ENCODE peak calls at places on chromosomes 4 and X, in five cellular contexts. C, L, P, I and S are unnamed samples.

GRCh38 chr4:23023121-23023520 is 330.4 kb downstream of the GBA3 start:
- DNase-seq in I (peak; percentile 15), C (no peak), P (peak; percentile 13), L (no peak), S (no peak)

GRCh38 chr4:82905205-82905604 is 4.7 kb downstream of the THAP9 start:
- DNase-seq in C (peak; percentile 64), P (peak; percentile 47), I (no peak), L (no peak), S (no peak)

GRCh38 chr4:84238247-84239090 is 260.6 kb downstream of the NKX6-1 start:
- DNase-seq in L (no peak), C (peak; percentile 21), I (no peak), P (no peak), S (peak; percentile 4)

GRCh38 chrX:113548308-113549015 is 707.8 kb upstream of the AMOT start:
- DNase-seq in I (peak; percentile 83), C (no peak), L (peak; percentile 73), P (no peak), S (no peak)

GRCh38 chrX:135740683-135741149 is 27.3 kb downstream of the CT45A3 start:
- DNase-seq in C (no peak), L (peak; percentile 39), I (no peak), P (no peak), S (peak; percentile 20)

GRCh38 chr4:137952116-137952515 is 290.0 kb downstream of the SLC7A11 start:
- DNase-seq in I (no peak), P (no peak), C (no peak), L (no peak), S (no peak)

GRCh38 chrX:98405376-98405775 is 1521.7 kb downstream of the RPA4 start:
- DNase-seq in I (no peak), C (no peak), P (no peak), L (no peak), S (no peak)

GRCh38 chr4:23171971-23172370 is 479.2 kb downstream of the GBA3 start:
- DNase-seq in C (no peak), L (no peak), I (no peak), P (no peak), S (no peak)

GRCh38 chr4:120731561-120731960 is 191.0 kb downstream of the PRDM5 start:
- DNase-seq in P (peak; percentile 5), C (peak; percentile 18), I (peak; percentile 86), L (no peak), S (peak; percentile 4)

GRCh38 chr4:153931804-153932203 is 142.9 kb upstream of the SFRP2 start:
- DNase-seq in L (no peak), P (peak; percentile 82), I (no peak), C (no peak), S (no peak)

GRCh38 chr4:74096265-74096980 is 2.6 kb downstream of the CXCL2 start:
- DNase-seq in P (peak; percentile 70), C (no peak), I (no peak), L (no peak), S (no peak)

GRCh38 chr4:35080799-35081198 is 1163.5 kb downstream of the ARAP2 start:
- DNase-seq in I (no peak), C (no peak), P (no peak), L (no peak), S (no peak)

GRCh38 chr4:108223313-108223712 is 54.6 kb upstream of the LEF1 start:
- DNase-seq in I (no peak), P (no peak), C (no peak), L (no peak), S (no peak)

GRCh38 chr4:18292411-18292810 is 270.9 kb upstream of the LCORL start:
- DNase-seq in P (no peak), I (no peak), L (no peak), C (no peak), S (peak; percentile 57)

GRCh38 chr4:113707013-113707412 is 54.5 kb downstream of the CAMK2D start:
- DNase-seq in I (no peak), C (peak; percentile 74), P (no peak), L (no peak), S (no peak)

GRCh38 chr4:3717241-3717640 is 48.9 kb upstream of the ADRA2C start:
- DNase-seq in P (no peak), C (no peak), L (no peak), I (no peak), S (no peak)

GRCh38 chr4:3715251-3716033 is 50.7 kb upstream of the ADRA2C start:
- DNase-seq in C (no peak), L (no peak), I (no peak), P (no peak), S (no peak)

GRCh38 chr4:3714642-3715001 is 51.6 kb upstream of the ADRA2C start:
- DNase-seq in C (no peak), I (no peak), L (no peak), P (no peak), S (no peak)

GRCh38 chr4:3716876-3717235 is 49.3 kb upstream of the ADRA2C start:
- DNase-seq in L (no peak), P (no peak), C (no peak), I (no peak), S (no peak)

DNA sequence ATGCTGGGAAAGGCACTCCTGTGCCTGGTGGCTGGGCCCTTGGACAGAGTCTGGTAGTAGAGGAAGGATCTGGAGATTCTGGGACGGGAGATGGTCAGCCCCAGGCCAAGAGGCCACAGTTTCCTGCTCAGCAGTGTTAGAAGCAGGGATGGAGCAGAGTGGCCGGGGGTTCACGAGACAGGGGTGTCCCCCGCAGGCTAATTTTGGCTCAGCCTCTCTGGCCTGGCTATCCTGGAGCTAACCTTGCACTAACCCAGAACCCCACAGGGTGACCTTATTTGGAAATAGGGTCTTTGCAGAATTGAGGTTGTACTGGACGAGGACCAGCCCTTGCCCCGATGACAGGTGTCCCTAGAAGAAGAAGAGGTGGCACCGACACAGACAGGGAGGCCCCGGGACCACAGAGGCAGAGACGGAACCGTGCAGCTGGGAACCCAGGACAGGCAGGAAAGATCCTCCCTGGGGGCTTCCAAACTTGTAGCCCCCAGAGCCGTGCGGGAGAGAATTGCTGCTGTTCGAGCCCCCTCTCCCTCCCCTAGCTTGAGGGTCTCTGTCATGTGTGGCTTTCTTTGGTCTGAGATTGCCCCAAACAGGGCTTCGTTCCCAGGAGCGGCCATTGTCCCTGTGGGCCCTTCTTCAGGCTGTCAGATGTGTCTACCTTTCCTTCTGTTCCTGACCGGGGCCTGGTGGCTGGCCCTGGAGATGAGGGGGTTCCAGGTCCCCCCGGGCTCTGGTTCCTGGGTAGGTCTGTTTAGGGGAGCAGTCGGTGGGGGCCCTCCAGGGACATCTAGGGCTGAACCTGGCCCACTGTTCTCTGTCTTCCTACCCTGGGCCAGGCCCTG is 49.9 kb upstream of the ADRA2C start:
- DNase-seq in P (no peak), I (no peak), L (no peak), C (no peak), S (no peak)
- H2AK5ac ChIP-seq in P (no peak overlapping the region), I (no peak overlapping the region), L (no peak overlapping the region), C (no peak overlapping the region), S (no peak overlapping the region)

DNA sequence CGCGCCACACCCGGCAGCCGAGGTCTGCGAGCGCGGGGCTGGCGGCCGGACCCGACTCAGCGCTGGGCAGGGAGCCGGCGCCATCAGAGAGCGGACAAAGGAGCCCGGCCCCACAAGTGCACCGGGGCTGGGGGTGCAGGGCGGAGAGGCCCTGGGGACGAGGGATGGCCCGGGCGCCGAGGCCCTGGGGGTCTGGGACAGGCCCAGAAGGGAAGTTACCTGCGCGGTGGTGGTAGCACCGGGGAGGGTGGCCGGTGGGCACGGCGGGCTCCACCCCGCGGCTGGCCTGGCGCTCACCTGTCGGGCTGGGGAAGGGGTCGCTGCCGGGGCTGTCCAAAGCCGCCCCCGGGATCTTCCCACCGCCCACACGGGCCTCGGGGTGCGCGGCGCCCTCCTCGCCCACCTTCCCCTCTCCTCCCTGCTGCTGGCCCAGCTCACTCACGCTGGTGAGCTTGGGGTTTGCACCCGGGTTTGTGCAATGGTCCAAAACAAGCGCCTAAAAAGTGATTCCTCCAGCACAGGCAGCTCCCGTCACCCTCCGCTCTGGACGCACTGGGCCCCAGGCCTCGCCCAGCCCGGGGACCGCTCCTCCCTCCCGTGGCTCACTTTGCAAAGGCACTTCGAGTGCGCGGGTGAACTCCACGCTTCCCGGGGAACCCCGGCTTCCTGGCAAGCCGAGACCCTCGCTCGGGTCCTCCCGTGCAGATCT is at the start of gene CTPS2:
- DNase-seq in L (peak; percentile 73), I (peak; percentile 63), P (peak; percentile 66), C (peak; percentile 48), S (peak; percentile 18)
- H2AK5ac ChIP-seq in L (no peak within 1 kb of the TSS), I (no peak within 1 kb of the TSS), P (no peak within 1 kb of the TSS), C (peak within 1 kb of the TSS; percentile 51), S (peak within 1 kb of the TSS; percentile 63)

GRCh38 chrX:153973127-153974002 is 811 bp downstream of the TMEM187 start:
- DNase-seq in L (no peak), P (no peak), C (no peak), I (no peak), S (no peak)

GRCh38 chrX:153974726-153975286 is 2.3 kb downstream of the TMEM187 start:
- DNase-seq in C (no peak), P (no peak), L (no peak), I (no peak), S (no peak)

GRCh38 chrX:153971632-153972367 is at the start of gene HCFC1:
- DNase-seq in P (peak; percentile 89), C (peak; percentile 84), L (peak; percentile 86), I (peak; percentile 95), S (peak; percentile 97)

GRCh38 chrX:153972368-153973126 is at the start of gene TMEM187:
- DNase-seq in C (peak; percentile 84), L (peak; percentile 79), P (peak; percentile 85), I (peak; percentile 96), S (peak; percentile 97)

DNA sequence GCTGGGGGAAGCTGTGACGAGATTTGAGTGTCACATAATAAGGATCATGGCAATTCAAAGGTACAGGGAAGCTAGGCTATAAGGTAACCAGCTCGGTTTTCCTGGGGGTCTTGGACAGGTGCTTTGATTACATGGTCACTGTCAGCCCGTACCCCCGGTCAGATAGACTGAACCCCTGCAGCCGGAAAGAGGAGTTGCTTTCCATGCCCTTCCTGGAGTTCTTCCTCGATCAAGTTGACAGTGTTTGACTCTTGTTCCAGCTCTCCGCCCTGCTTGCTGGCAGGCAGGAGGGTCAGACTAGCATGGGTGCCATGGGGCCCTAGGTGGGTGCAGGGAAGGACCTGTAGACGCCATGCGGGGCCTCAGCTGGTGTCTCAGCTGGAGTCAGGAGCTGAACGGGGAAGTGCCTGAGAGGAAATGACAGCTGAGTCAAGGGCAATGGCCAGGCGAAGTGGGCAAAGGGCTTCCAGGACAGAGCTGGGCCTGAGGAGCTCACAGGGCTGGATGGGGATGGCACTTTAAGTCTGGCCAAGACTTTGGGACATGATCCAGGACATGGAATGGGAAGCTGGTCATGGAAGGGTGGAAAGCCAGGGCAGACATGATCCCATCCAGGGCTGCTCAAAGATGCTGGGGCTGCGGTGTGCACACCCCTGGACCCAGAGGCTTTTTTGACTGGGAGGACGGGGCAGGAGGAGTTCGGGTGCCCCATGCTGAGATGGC is 1.6 kb downstream of the TMEM187 start:
- DNase-seq in L (peak; percentile 20), P (no peak), C (no peak), I (no peak), S (no peak)
- H2AK5ac ChIP-seq in L (no peak overlapping the region), P (no peak overlapping the region), C (peak overlapping the region; percentile 46), I (no peak overlapping the region), S (no peak overlapping the region)

DNA sequence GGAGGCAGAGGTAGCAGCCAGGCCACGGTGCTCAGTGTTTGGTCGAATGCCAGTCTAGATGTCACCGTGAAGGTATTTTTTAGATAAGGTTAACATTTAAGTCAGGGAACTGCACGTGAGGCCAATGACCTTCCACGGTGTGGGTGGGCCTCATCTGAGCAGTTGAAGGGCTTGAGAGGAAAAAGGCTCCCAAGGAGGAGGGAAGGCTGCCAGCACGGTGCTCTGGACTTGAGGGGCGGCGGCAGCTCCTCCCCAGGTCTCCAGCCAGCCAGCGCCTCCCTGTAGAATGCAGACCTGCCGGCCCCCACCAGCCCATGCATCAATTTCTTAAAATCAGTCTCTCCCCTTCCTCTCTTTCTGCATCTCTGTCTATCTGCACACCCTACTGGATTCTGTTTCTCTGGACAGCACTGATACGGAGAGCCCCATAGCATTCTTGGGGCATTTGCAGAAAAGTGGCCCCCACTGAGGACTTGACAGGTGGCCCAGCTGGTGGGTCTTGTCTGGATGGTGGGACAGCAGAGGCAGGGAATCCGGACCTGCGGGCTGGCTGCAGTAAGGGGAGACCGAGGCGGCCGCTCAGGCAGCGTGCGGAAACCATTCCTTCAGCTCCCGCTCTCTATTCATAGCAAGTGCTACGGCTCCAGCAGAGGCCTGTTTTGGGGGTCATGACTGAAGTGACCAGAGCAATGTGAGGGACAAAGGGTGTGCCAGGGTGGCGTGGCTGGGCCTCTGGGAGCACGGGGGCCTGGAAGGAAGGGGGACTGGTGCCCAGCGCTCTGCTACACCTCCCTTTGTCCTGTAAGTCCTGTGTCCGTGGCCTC is 7.9 kb upstream of the RGS12 start:
- DNase-seq in P (no peak), C (no peak), L (no peak), I (no peak), S (peak; percentile 18)
- H2AK5ac ChIP-seq in P (no peak overlapping the region), C (no peak overlapping the region), L (no peak overlapping the region), I (no peak overlapping the region), S (no peak overlapping the region)